ENCODE peak calls at places on chromosome 2, in eight cellular contexts. H is NT2/D1; C is ACHN; W is amniotic stem cell; E is RKO; R is effector CD4-positive, alpha-beta T cell; Y is stimulated activated CD4-positive, alpha-beta T cell treated with anti-CD3 and anti-CD28 coated beads, Interleukin-15, amount 100 ng/mL, for 1 hour; V is H7. S is an unnamed sample.

GRCh38 chr2:1493361-1494126 is 80.3 kb downstream of the TPO start:
- DNase-seq in H (no peak), Y (no peak), C (no peak), V (no peak), R (no peak), W (no peak), E (no peak), S (no peak)

GRCh38 chr2:119649364-119649917 is 29.6 kb upstream of the TMEM177 start:
- DNase-seq in C (no peak), Y (no peak), W (no peak), H (no peak), V (no peak), R (no peak), E (peak; percentile 9), S (no peak)

GRCh38 chr2:181174880-181175590 is 194.6 kb downstream of the UBE2E3 start:
- DNase-seq in R (no peak), H (no peak), Y (no peak), C (no peak), W (no peak), E (no peak), V (no peak), S (no peak)

GRCh38 chr2:197575987-197576386 is 60.1 kb downstream of the MOB4 start:
- DNase-seq in R (no peak), Y (no peak), V (no peak), C (no peak), W (no peak), E (no peak), H (no peak), S (peak; percentile 79)

GRCh38 chr2:132009874-132010521 is 151.8 kb downstream of the ANKRD30BL start:
- DNase-seq in E (no peak), W (no peak), V (peak; percentile 24), C (no peak), R (no peak), H (no peak), Y (no peak), S (no peak)

GRCh38 chr2:177422271-177422670 is 29.7 kb downstream of the AGPS start:
- DNase-seq in V (no peak), H (no peak), W (no peak), E (no peak), R (no peak), C (peak; percentile 25), Y (no peak), S (no peak)

GRCh38 chr2:132668986-132669853 is 785 bp downstream of the LYPD1 start:
- DNase-seq in R (no peak), H (no peak), W (no peak), V (peak; percentile 79), Y (no peak), E (no peak), C (peak; percentile 52), S (no peak)

GRCh38 chr2:234038076-234038802 is 12.3 kb upstream of the SPP2 start:
- DNase-seq in H (no peak), E (no peak), W (no peak), R (no peak), V (no peak), Y (no peak), C (no peak), S (no peak)

GRCh38 chr2:127025357-127026062 is 81.4 kb downstream of the BIN1 start:
- DNase-seq in V (peak; percentile 86), E (no peak), H (peak; percentile 77), R (peak; percentile 59), Y (peak; percentile 39), C (peak; percentile 90), W (peak; percentile 70), S (peak; percentile 72)

GRCh38 chr2:1649103-1649870 is 95.0 kb downstream of the PXDN start:
- DNase-seq in C (no peak), E (no peak), H (no peak), W (no peak), V (no peak), Y (no peak), R (no peak), S (no peak)

GRCh38 chr2:96967964-96968363 is 18.4 kb downstream of the FAM178B start:
- DNase-seq in C (no peak), R (no peak), Y (no peak), V (no peak), H (no peak), W (no peak), E (no peak), S (no peak)

GRCh38 chr2:97775074-97775473 is 61.7 kb downstream of the ZAP70 start:
- DNase-seq in R (no peak), C (no peak), V (no peak), W (no peak), E (no peak), Y (no peak), H (no peak), S (no peak)

GRCh38 chr2:160431441-160431840 is 62.2 kb downstream of the RBMS1 start:
- DNase-seq in C (no peak), V (no peak), W (no peak), R (no peak), Y (no peak), H (no peak), E (no peak), S (no peak)

GRCh38 chr2:162085090-162085891 is 11.3 kb upstream of the DPP4 start:
- DNase-seq in V (no peak), C (peak; percentile 56), W (no peak), H (no peak), Y (no peak), R (no peak), E (no peak), S (no peak)

GRCh38 chr2:205020673-205021072 is 475.4 kb downstream of the PARD3B start:
- DNase-seq in C (no peak), H (no peak), V (no peak), R (no peak), E (no peak), Y (no peak), W (no peak), S (no peak)

GRCh38 chr2:17672583-17673317 is 80.9 kb downstream of the SMC6 start:
- DNase-seq in R (no peak), C (peak; percentile 3), V (no peak), W (peak; percentile 24), H (no peak), Y (no peak), E (peak; percentile 93), S (no peak)

GRCh38 chr2:197707316-197708213 is 2.4 kb downstream of the MARS2 start:
- DNase-seq in W (no peak), R (no peak), V (peak; percentile 34), Y (no peak), E (peak; percentile 83), H (no peak), C (peak; percentile 66), S (peak; percentile 53)

GRCh38 chr2:1556776-1557466 is 143.7 kb downstream of the TPO start:
- DNase-seq in W (no peak), H (no peak), V (no peak), R (no peak), C (peak; percentile 75), Y (no peak), E (peak; percentile 65), S (no peak)

GRCh38 chr2:28802975-28803429 is 7.6 kb upstream of the SPDYA start:
- DNase-seq in E (no peak), W (no peak), C (no peak), V (no peak), R (no peak), H (no peak), Y (no peak), S (peak; percentile 31)

GRCh38 chr2:225070811-225071210 is 28.5 kb upstream of the DOCK10 start:
- DNase-seq in H (no peak), C (no peak), V (no peak), Y (no peak), R (no peak), W (no peak), E (no peak), S (no peak)

GRCh38 chr2:48755473-48755872 is at the start of gene LHCGR:
- DNase-seq in Y (no peak), E (no peak), C (no peak), W (no peak), V (peak; percentile 76), H (no peak), R (no peak), S (no peak)

GRCh38 chr2:127104881-127105655 is 1.9 kb downstream of the BIN1 start:
- DNase-seq in W (no peak), E (peak; percentile 6), R (no peak), V (peak; percentile 81), C (no peak), Y (no peak), H (no peak), S (no peak)

GRCh38 chr2:152657042-152657441 is 60.2 kb downstream of the PRPF40A start:
- DNase-seq in R (no peak), C (no peak), E (no peak), V (no peak), W (no peak), Y (no peak), H (no peak), S (no peak)

GRCh38 chr2:169828141-169828811 is 1.0 kb downstream of the UBR3 start:
- DNase-seq in H (no peak), E (peak; percentile 83), V (peak; percentile 65), C (peak; percentile 44), Y (no peak), R (peak; percentile 38), W (no peak), S (peak; percentile 19)

GRCh38 chr2:210086292-210086691 is 83.9 kb downstream of the RPE start:
- DNase-seq in W (no peak), Y (no peak), V (no peak), R (no peak), C (peak; percentile 21), E (no peak), H (no peak), S (no peak)

GRCh38 chr2:173881886-173882285 is 83.3 kb downstream of the SP3 start:
- DNase-seq in V (no peak), C (no peak), W (no peak), E (no peak), Y (no peak), H (no peak), R (no peak), S (no peak)

GRCh38 chr2:23595601-23596251 is 210.7 kb downstream of the KLHL29 start:
- DNase-seq in E (no peak), H (no peak), C (no peak), V (no peak), W (no peak), R (no peak), Y (no peak), S (no peak)

GRCh38 chr2:82256983-82257382 is 1952.4 kb upstream of the LRRTM1 start:
- DNase-seq in H (no peak), C (no peak), R (no peak), W (no peak), Y (no peak), V (no peak), E (no peak), S (no peak)

GRCh38 chr2:20490300-20491181 is 43.7 kb downstream of the RHOB start:
- DNase-seq in R (no peak), W (no peak), E (no peak), V (no peak), Y (no peak), H (no peak), C (peak; percentile 45), S (no peak)

GRCh38 chr2:196801578-196801977 is 2.1 kb upstream of the GTF3C3 start:
- DNase-seq in V (no peak), Y (no peak), C (no peak), W (no peak), R (no peak), H (no peak), E (peak; percentile 35), S (peak; percentile 45)

GRCh38 chr2:226915846-226916360 is 80.0 kb downstream of the RHBDD1 start:
- DNase-seq in R (no peak), E (no peak), H (no peak), V (no peak), W (no peak), Y (no peak), C (no peak), S (no peak)

GRCh38 chr2:32918774-32919173 is 28.0 kb upstream of the LTBP1 start:
- DNase-seq in R (no peak), C (no peak), H (no peak), E (no peak), V (no peak), W (no peak), Y (no peak), S (no peak)

GRCh38 chr2:133264951-133265949 is 303.0 kb downstream of the NCKAP5 start:
- DNase-seq in C (peak; percentile 35), Y (no peak), R (no peak), H (no peak), E (no peak), V (peak; percentile 61), W (no peak), S (peak; percentile 84)

GRCh38 chr2:20448246-20449046 is 1.6 kb downstream of the RHOB start:
- DNase-seq in H (no peak), R (no peak), C (no peak), W (no peak), E (peak; percentile 26), Y (no peak), V (peak; percentile 58), S (no peak)

S was measured in NCI-H460.